ENCODE peak calls at places on chromosomes 3 and 15, in seven cellular contexts. G, F, A, T, Q, H and S are unnamed samples.

GRCh38 chr3:124851136-124851535 is 36.0 kb downstream of the ITGB5 start:
- DNase-seq in G (no peak), F (no peak), A (no peak), T (no peak), Q (no peak), H (no peak), S (no peak)

GRCh38 chr3:129413687-129414506 is 14.5 kb downstream of the EFCAB12 start:
- DNase-seq in G (peak; percentile 97), F (no peak), A (no peak), T (no peak), Q (no peak), H (peak; percentile 99), S (no peak)

GRCh38 chr15:67242665-67243064 is 11.8 kb downstream of the AAGAB start:
- DNase-seq in G (no peak), F (no peak), A (no peak), T (no peak), Q (no peak), H (no peak), S (no peak)

GRCh38 chr3:5055352-5056004 is 66.6 kb upstream of the ARL8B start:
- DNase-seq in G (no peak), F (no peak), A (no peak), T (no peak), Q (no peak), H (no peak), S (peak; percentile 19)

GRCh38 chr15:76337047-76337738 is 620 bp downstream of the ISL2 start:
- DNase-seq in G (no peak), F (peak; percentile 19), A (no peak), T (peak; percentile 30), Q (no peak), H (peak; percentile 55), S (no peak)

GRCh38 chr3:8882171-8882593 is 81.1 kb downstream of the RAD18 start:
- DNase-seq in G (no peak), F (no peak), A (no peak), T (no peak), Q (no peak), H (no peak), S (no peak)

GRCh38 chr15:51108933-51109550 is 14.3 kb upstream of the TNFAIP8L3 start:
- DNase-seq in G (peak; percentile 100), F (no peak), A (no peak), T (no peak), Q (peak; percentile 75), H (peak; percentile 92), S (no peak)

GRCh38 chr3:49805884-49806701 is 3.0 kb downstream of the INKA1 start:
- DNase-seq in G (no peak), F (peak; percentile 44), A (peak; percentile 56), T (no peak), Q (no peak), H (no peak), S (peak; percentile 70)

GRCh38 chr15:74631935-74632560 is 16.4 kb downstream of the CLK3 start:
- DNase-seq in G (no peak), F (peak; percentile 66), A (peak; percentile 61), T (peak; percentile 83), Q (peak; percentile 65), H (peak; percentile 45), S (no peak)

GRCh38 chr15:33402640-33403039 is 91.9 kb downstream of the RYR3 start:
- DNase-seq in G (no peak), F (no peak), A (no peak), T (no peak), Q (no peak), H (no peak), S (no peak)

GRCh38 chr3:88283242-88283592 is 133.5 kb downstream of the C3orf38 start:
- DNase-seq in G (no peak), F (no peak), A (no peak), T (no peak), Q (no peak), H (no peak), S (no peak)

GRCh38 chr15:90054618-90055097 is 47.6 kb downstream of the IDH2 start:
- DNase-seq in G (no peak), F (no peak), A (no peak), T (no peak), Q (no peak), H (no peak), S (no peak)

GRCh38 chr3:181631901-181632300 is 79.8 kb upstream of the SOX2 start:
- DNase-seq in G (no peak), F (no peak), A (no peak), T (no peak), Q (no peak), H (no peak), S (no peak)

GRCh38 chr3:69082805-69083204 is 1.9 kb upstream of the ARL6IP5 start:
- DNase-seq in G (peak; percentile 82), F (peak; percentile 51), A (no peak), T (peak; percentile 60), Q (no peak), H (peak; percentile 83), S (no peak)

GRCh38 chr3:144375122-144375521 is 403.5 kb downstream of the DIPK2A start:
- DNase-seq in G (no peak), F (no peak), A (no peak), T (no peak), Q (no peak), H (no peak), S (no peak)

GRCh38 chr15:40282144-40282869 is 557 bp downstream of the ANKRD63 start:
- DNase-seq in G (no peak), F (peak; percentile 50), A (peak; percentile 75), T (peak; percentile 51), Q (no peak), H (no peak), S (no peak)

GRCh38 chr3:69420781-69421520 is 35.1 kb upstream of the FRMD4B start:
- DNase-seq in G (peak; percentile 36), F (no peak), A (peak; percentile 23), T (no peak), Q (peak; percentile 36), H (no peak), S (no peak)

GRCh38 chr3:111539351-111540331 is 2.4 kb upstream of the CD96 start:
- DNase-seq in G (no peak), F (peak; percentile 63), A (peak; percentile 71), T (peak; percentile 70), Q (no peak), H (peak; percentile 41), S (no peak)

GRCh38 chr3:118705827-118706226 is 328.8 kb downstream of the IGSF11 start:
- DNase-seq in G (no peak), F (no peak), A (no peak), T (no peak), Q (no peak), H (no peak), S (no peak)

GRCh38 chr15:96792216-96792615 is 461.7 kb downstream of the NR2F2 start:
- DNase-seq in G (no peak), F (no peak), A (no peak), T (no peak), Q (no peak), H (no peak), S (no peak)

GRCh38 chr3:117101697-117102096 is 392.1 kb downstream of the TUSC7 start:
- DNase-seq in G (no peak), F (no peak), A (no peak), T (no peak), Q (no peak), H (no peak), S (no peak)

GRCh38 chr3:174287601-174288180 is 571.4 kb upstream of the NAALADL2 start:
- DNase-seq in G (no peak), F (no peak), A (no peak), T (no peak), Q (no peak), H (no peak), S (no peak)

DNA sequence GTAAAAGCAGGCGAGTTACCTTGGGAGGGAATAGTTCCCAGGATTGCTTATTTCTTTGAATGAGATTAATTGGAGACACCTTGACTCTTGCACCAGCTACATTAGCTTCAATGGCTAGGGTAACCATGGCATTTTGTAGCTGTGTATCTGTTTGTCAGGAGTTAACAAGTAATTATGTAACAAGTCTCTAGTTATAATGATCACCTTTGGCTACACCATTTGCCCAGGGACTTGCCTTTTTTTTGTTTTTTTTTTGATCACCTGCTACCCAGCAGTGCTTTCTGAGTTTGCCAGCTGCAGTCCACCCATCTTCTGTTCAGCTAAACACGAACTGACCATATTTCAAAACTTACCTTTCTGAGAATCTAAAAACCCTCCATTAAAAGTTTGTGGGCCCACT is 2.2 kb downstream of the MED12L start:
- DNase-seq in G (no peak), F (no peak), A (no peak), T (no peak), Q (no peak), H (no peak), S (no peak)
- H3K4me3 ChIP-seq in G (peak overlapping the region; percentile 61), F (no peak overlapping the region), A (no peak overlapping the region), T (no peak overlapping the region), Q (no peak overlapping the region), H (no peak overlapping the region), S (no peak overlapping the region)

DNA sequence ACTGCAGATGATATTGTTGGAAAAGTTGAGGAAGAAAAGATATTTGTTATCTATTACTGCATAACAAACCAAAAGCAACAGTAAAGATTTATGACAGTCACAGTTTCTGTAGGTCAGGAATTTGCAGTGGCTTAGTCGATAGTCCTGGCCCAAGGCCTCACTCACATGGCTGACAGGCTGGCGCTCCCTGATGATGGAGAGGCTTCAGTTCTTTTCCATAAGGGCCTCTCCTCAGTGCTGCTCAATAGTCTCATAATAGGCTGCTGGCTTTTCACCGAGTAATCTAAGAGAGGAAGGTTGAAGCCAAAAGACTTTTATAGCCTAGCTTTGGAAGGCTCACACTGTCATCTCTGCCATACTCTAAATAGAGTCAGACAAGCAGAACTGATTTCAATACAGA is 17.7 kb downstream of the IREB2 start:
- DNase-seq in G (no peak), F (no peak), A (no peak), T (no peak), Q (no peak), H (no peak), S (no peak)
- H3K4me1 ChIP-seq in G (peaks cover 4% of the 10 kb centered on the region), F (peaks cover 50% of the 10 kb centered on the region), A (no peaks in the 10 kb centered on the region), T (peaks cover 40% of the 10 kb centered on the region), Q (peaks cover 53% of the 10 kb centered on the region), H (peaks cover 5% of the 10 kb centered on the region), S (peaks cover 83% of the 10 kb centered on the region)

GRCh38 chr15:92393994-92394326 is 279 bp downstream of the ST8SIA2 start:
- DNase-seq in G (no peak), F (no peak), A (no peak), T (no peak), Q (no peak), H (no peak), S (no peak)

GRCh38 chr15:92394327-92395175 is 870 bp downstream of the ST8SIA2 start:
- DNase-seq in G (no peak), F (no peak), A (no peak), T (peak; percentile 6), Q (no peak), H (no peak), S (no peak)

GRCh38 chr15:92392966-92393286 is 755 bp upstream of the ST8SIA2 start:
- DNase-seq in G (no peak), F (no peak), A (no peak), T (no peak), Q (no peak), H (no peak), S (no peak)

GRCh38 chr15:92392462-92392861 is 1.2 kb upstream of the ST8SIA2 start:
- DNase-seq in G (no peak), F (no peak), A (no peak), T (no peak), Q (no peak), H (no peak), S (no peak)

GRCh38 chr15:92393287-92393993 is at the start of gene ST8SIA2:
- DNase-seq in G (peak; percentile 28), F (no peak), A (no peak), T (peak; percentile 5), Q (no peak), H (no peak), S (no peak)
- H3K4me3 ChIP-seq in G (peak within 1 kb of the TSS; percentile 65), F (no peak within 1 kb of the TSS), A (no peak within 1 kb of the TSS), T (no peak within 1 kb of the TSS), Q (no peak within 1 kb of the TSS), H (no peak within 1 kb of the TSS), S (no peak within 1 kb of the TSS)

GRCh38 chr15:92619380-92620101 is 36.0 kb downstream of the FAM174B start:
- DNase-seq in G (peak; percentile 64), F (peak; percentile 19), A (no peak), T (peak; percentile 31), Q (no peak), H (peak; percentile 28), S (peak; percentile 84)
- H3K4me1 ChIP-seq in G (peaks cover 28% of the 10 kb centered on the region), F (peaks cover 40% of the 10 kb centered on the region), A (no peaks in the 10 kb centered on the region), T (peaks cover 11% of the 10 kb centered on the region), Q (peaks cover 42% of the 10 kb centered on the region), H (peaks cover 5% of the 10 kb centered on the region), S (no peaks in the 10 kb centered on the region)